ENCODE peak calls at places on chromosome 22, in four cellular contexts. P, C, S and A are unnamed samples.

GRCh38 chr22:35921777-35922176 is 106.8 kb downstream of the RBFOX2 start:
- DNase-seq in P (peak), C (no peak), S (peak), A (peak)

GRCh38 chr22:24053481-24054226 is 42.5 kb downstream of the CABIN1 start:
- DNase-seq in P (no peak), C (no peak), S (no peak), A (no peak)

GRCh38 chr22:39765029-39765428 is 128.5 kb downstream of the ENTHD1 start:
- DNase-seq in P (no peak), C (no peak), S (no peak), A (no peak)

GRCh38 chr22:37563153-37564081 is 3.1 kb downstream of the CDC42EP1 start:
- DNase-seq in P (peak), C (peak), S (peak), A (peak)

GRCh38 chr22:38098410-38099249 is 11.9 kb downstream of the BAIAP2L2 start:
- DNase-seq in P (peak), C (no peak), S (no peak), A (no peak)

GRCh38 chr22:41446057-41446501 is 522 bp downstream of the TOB2 start:
- DNase-seq in P (no peak), C (no peak), S (no peak), A (peak)

GRCh38 chr22:17536269-17536668 is 27.0 kb upstream of the SLC25A18 start:
- DNase-seq in P (no peak), C (peak), S (peak), A (no peak)

GRCh38 chr22:46801331-46801811 is 38.9 kb downstream of the TBC1D22A start:
- DNase-seq in P (no peak), C (no peak), S (no peak), A (no peak)

GRCh38 chr22:19518568-19519030 is 5.6 kb downstream of the CLDN5 start:
- DNase-seq in P (no peak), C (no peak), S (no peak), A (no peak)

GRCh38 chr22:37675930-37676571 is 615 bp downstream of the LGALS1 start:
- DNase-seq in P (no peak), C (no peak), S (no peak), A (no peak)

GRCh38 chr22:33861216-33861875 is 58.9 kb downstream of the LARGE1 start:
- DNase-seq in P (no peak), C (no peak), S (no peak), A (no peak)

GRCh38 chr22:41447435-41448188 is 1.0 kb upstream of the TOB2 start:
- DNase-seq in P (peak), C (peak), S (peak), A (peak)

GRCh38 chr22:46293591-46294260 is 2.9 kb upstream of the GTSE1 start:
- DNase-seq in P (no peak), C (peak), S (peak), A (no peak)

GRCh38 chr22:37930952-37931440 is 22.4 kb downstream of the C22orf23 start:
- DNase-seq in P (no peak), C (no peak), S (no peak), A (no peak)

GRCh38 chr22:20246368-20247009 is 21.6 kb downstream of the RTN4R start:
- DNase-seq in P (no peak), C (no peak), S (no peak), A (no peak)

GRCh38 chr22:45629469-45630089 is 42.1 kb upstream of the ATXN10 start:
- DNase-seq in P (no peak), C (no peak), S (no peak), A (no peak)

GRCh38 chr22:45096256-45096907 is 67.3 kb upstream of the NUP50 start:
- DNase-seq in P (peak), C (peak), S (peak), A (peak)

GRCh38 chr22:39351689-39352214 is 2.0 kb downstream of the SYNGR1 start:
- DNase-seq in P (no peak), C (no peak), S (peak), A (peak)

GRCh38 chr22:22099833-22100812 is 117.5 kb upstream of the TOP3B start:
- DNase-seq in P (peak), C (no peak), S (no peak), A (no peak)

GRCh38 chr22:38685761-38686160 is 4.0 kb downstream of the TOMM22 start:
- DNase-seq in P (no peak), C (no peak), S (no peak), A (no peak)

GRCh38 chr22:44440224-44441160 is 57.5 kb downstream of the RTL6 start:
- DNase-seq in P (no peak), C (no peak), S (no peak), A (no peak)

GRCh38 chr22:30245985-30246901 is at the start of gene LIF:
- DNase-seq in P (peak), C (no peak), S (peak), A (peak)
- TF ChIP-seq CTCF in P (peak), C (no peak), S (no peak), A (peak)

DNA sequence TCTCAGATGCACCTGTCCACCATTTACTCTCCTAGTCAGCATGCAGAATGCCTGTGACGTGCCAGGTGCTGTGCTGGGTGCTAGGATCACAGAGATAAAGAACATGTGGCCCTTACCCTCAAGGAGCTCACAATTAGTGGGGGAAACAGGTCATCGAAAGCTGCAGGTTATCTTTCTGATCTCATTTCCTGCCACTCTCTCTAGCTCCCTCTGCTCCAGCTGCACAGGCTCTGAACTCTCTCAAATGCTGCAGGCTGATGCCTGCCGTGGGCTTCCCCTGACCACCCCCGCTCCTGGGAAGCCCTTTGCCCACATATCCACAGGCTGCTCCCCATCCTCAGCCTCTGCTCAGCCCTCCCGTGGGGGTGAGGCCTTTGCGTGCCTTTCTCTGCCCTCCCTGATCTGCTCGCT is 29.6 kb downstream of the SHANK3 start:
- DNase-seq in P (no peak), C (peak), S (no peak), A (no peak)
- H3K4me3 ChIP-seq in P (no peak), C (no peak), S (no peak), A (no peak)

GRCh38 chr22:48261048-48261621 is 1498.7 kb downstream of the TBC1D22A start:
- DNase-seq in P (no peak), C (no peak), S (no peak), A (no peak)

GRCh38 chr22:48263431-48263765 is 1500.9 kb downstream of the TBC1D22A start:
- DNase-seq in P (no peak), C (no peak), S (no peak), A (no peak)

GRCh38 chr22:48262596-48263430 is 1500.4 kb downstream of the TBC1D22A start:
- DNase-seq in P (no peak), C (no peak), S (no peak), A (no peak)

GRCh38 chr22:48259991-48260670 is 1497.7 kb downstream of the TBC1D22A start:
- DNase-seq in P (no peak), C (no peak), S (no peak), A (no peak)

DNA sequence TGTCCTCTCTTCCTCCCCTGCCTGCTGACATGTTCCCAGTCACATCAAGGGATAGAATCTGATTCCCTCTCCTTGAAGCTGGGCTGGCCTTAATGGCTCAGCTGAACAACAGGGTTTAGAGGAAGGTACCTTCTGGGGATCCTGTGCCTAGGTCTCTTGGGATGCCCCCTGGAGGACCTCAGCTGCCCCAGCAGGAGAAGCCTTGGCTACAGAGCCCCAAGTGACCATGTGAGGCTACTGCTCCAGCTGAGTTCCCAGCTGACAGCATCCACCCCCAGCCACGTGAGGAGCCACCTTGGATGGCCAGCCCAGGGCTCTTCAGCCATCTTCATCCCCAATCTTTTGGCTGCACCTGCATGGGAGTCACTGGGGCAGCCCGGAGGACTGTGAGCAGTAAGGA is 1499.3 kb downstream of the TBC1D22A start:
- DNase-seq in P (no peak), C (no peak), S (no peak), A (no peak)
- TF ChIP-seq CTCF in P (no peak), C (no peak), S (no peak), A (no peak)

GRCh38 chr22:27896251-27896650 is 22.8 kb downstream of the PITPNB start:
- DNase-seq in P (no peak), C (no peak), S (no peak), A (no peak)
- H3K4me3 ChIP-seq in P (no peak), C (no peak), S (no peak), A (no peak)

GRCh38 chr22:43131773-43132501 is 11.3 kb downstream of the MCAT start:
- DNase-seq in P (no peak), C (no peak), S (no peak), A (no peak)
- TF ChIP-seq CTCF in P (no peak), C (no peak), S (no peak), A (no peak)